ENCODE peak calls at places on chromosomes 3 and 15, in nine cellular contexts. Y is left colon; F is stimulated activated CD8-positive, alpha-beta memory T cell treated with anti-CD3 and anti-CD28 coated beads, Interleukin-15, amount 100 ng/mL, for 24 hours; V is T-helper 2 cell; Z is mesenchymal stem cell; S is MM.1S; T is activated CD4-positive, alpha-beta T cell treated with anti-CD3 and anti-CD28 coated beads, Interleukin-2, amount 50 U/mL, for 4 hours; Q is non-pigmented ciliary epithelial cell; L is WTC11. P is an unnamed sample.

GRCh38 chr15:61410656-61411055 is 181.6 kb upstream of the RORA start:
- DNase-seq in T (no peak), Y (no peak), V (no peak), L (no peak), Q (no peak), S (no peak), F (no peak), Z (no peak), P (no peak)

GRCh38 chr3:55655544-55655943 is 168.4 kb upstream of the WNT5A start:
- DNase-seq in Z (no peak), V (no peak), Y (no peak), T (no peak), L (no peak), Q (no peak), F (no peak), S (no peak), P (no peak)

GRCh38 chr15:45139770-45140169 is 10.0 kb downstream of the DUOX1 start:
- DNase-seq in V (no peak), T (no peak), F (no peak), L (no peak), S (no peak), Q (no peak), Z (no peak), Y (no peak), P (no peak)

GRCh38 chr3:180922242-180922641 is 9.8 kb downstream of the FXR1 start:
- DNase-seq in V (no peak), Q (no peak), Y (no peak), T (no peak), L (no peak), Z (no peak), F (no peak), S (no peak), P (no peak)

GRCh38 chr3:38016410-38016809 is 13.0 kb downstream of the PLCD1 start:
- DNase-seq in T (no peak), Q (no peak), Z (no peak), S (no peak), V (no peak), L (no peak), Y (no peak), F (no peak), P (no peak)

GRCh38 chr3:185779461-185779860 is 45.4 kb downstream of the IGF2BP2 start:
- DNase-seq in Z (no peak), V (no peak), L (no peak), F (no peak), Q (no peak), T (no peak), S (no peak), Y (no peak), P (no peak)

GRCh38 chr3:37661615-37662306 is 199.9 kb upstream of the CTDSPL start:
- DNase-seq in S (no peak), Y (peak), T (no peak), Q (no peak), V (no peak), Z (no peak), L (no peak), F (no peak), P (no peak)

GRCh38 chr3:142964150-142964498 is 650 bp upstream of the PAQR9 start:
- DNase-seq in L (no peak), Q (no peak), Z (no peak), T (no peak), F (no peak), Y (no peak), V (peak), S (no peak), P (no peak)

GRCh38 chr3:99565316-99565715 is 73.1 kb upstream of the COL8A1 start:
- DNase-seq in F (no peak), Q (no peak), Y (no peak), L (no peak), S (no peak), T (no peak), V (no peak), Z (no peak), P (no peak)

GRCh38 chr3:107421170-107421792 is 44.0 kb downstream of the CCDC54 start:
- DNase-seq in Y (no peak), F (no peak), L (no peak), T (no peak), Z (peak), Q (no peak), S (peak), V (peak), P (no peak)

GRCh38 chr15:24627443-24627842 is 48.1 kb upstream of the NPAP1 start:
- DNase-seq in L (no peak), F (no peak), T (no peak), Q (no peak), Y (no peak), V (no peak), S (no peak), Z (no peak), P (no peak)

GRCh38 chr15:35308802-35309201 is 223.7 kb upstream of the NANOGP8 start:
- DNase-seq in Z (peak), V (no peak), T (no peak), Q (peak), F (no peak), S (no peak), L (no peak), Y (peak), P (no peak)

GRCh38 chr3:15505412-15506165 is 15.9 kb downstream of the COLQ start:
- DNase-seq in Q (no peak), Y (no peak), L (no peak), T (no peak), Z (no peak), S (no peak), V (no peak), F (no peak), P (no peak)

GRCh38 chr3:139758654-139759291 is 81.0 kb upstream of the NMNAT3 start:
- DNase-seq in Z (peak), T (no peak), F (no peak), V (no peak), L (no peak), S (no peak), Q (peak), Y (no peak), P (no peak)

GRCh38 chr3:43260412-43260811 is 25.9 kb upstream of the SNRK start:
- DNase-seq in L (no peak), Q (no peak), V (no peak), Y (no peak), F (no peak), Z (peak), T (no peak), S (no peak), P (no peak)

GRCh38 chr3:143480306-143480852 is 360.8 kb downstream of the CHST2 start:
- DNase-seq in Q (peak), V (no peak), Z (peak), Y (no peak), L (no peak), F (no peak), T (no peak), S (no peak), P (no peak)

GRCh38 chr15:66743703-66744536 is 41.9 kb downstream of the SMAD6 start:
- DNase-seq in V (no peak), Z (peak), Y (no peak), L (no peak), Q (no peak), T (no peak), S (no peak), F (no peak), P (no peak)

GRCh38 chr3:14224895-14225294 is 46.3 kb downstream of the LSM3 start:
- DNase-seq in Y (no peak), Z (peak), L (no peak), V (no peak), S (no peak), Q (no peak), T (no peak), F (no peak), P (no peak)

P was measured in H1.